ENCODE peak calls at places on chromosomes 6 and 20, in five cellular contexts. N is IMR-90, V is GM12878, F is K562, M is SK-N-SH. U is an unnamed sample.

GRCh38 chr6:168397011-168397410 is 44.0 kb upstream of the SMOC2 start:
- DNase-seq in F (no peak), V (no peak), N (no peak), M (no peak), U (no peak)

GRCh38 chr6:100346203-100346602 is 118.5 kb downstream of the SIM1 start:
- DNase-seq in N (peak), V (no peak), M (no peak), F (no peak), U (peak)

GRCh38 chr6:135535989-135536414 is 38.5 kb upstream of the AHI1 start:
- DNase-seq in N (peak), F (peak), M (peak), V (peak), U (peak)

GRCh38 chr6:44086931-44087574 is 40.2 kb downstream of the MRPL14 start:
- DNase-seq in M (peak), N (no peak), F (no peak), V (no peak), U (no peak)

GRCh38 chr6:26179675-26180074 is 92.4 kb downstream of the HFE start:
- DNase-seq in V (no peak), F (no peak), N (no peak), M (no peak), U (no peak)

GRCh38 chr6:101614774-101615173 is 221.3 kb downstream of the GRIK2 start:
- DNase-seq in M (no peak), V (no peak), N (peak), F (no peak), U (no peak)

GRCh38 chr6:164455835-164456234 is 853.6 kb downstream of the C6orf118 start:
- DNase-seq in N (no peak), F (no peak), V (no peak), M (no peak), U (no peak)

GRCh38 chr6:121436966-121437756 is 1.7 kb downstream of the GJA1 start:
- DNase-seq in V (no peak), F (no peak), N (peak), M (peak), U (peak)

GRCh38 chr20:21102691-21103311 is 3.4 kb downstream of the LINC00237 start:
- DNase-seq in M (peak), N (peak), V (no peak), F (no peak), U (no peak)

GRCh38 chr20:5557123-5557522 is 193.1 kb upstream of the SHLD1 start:
- DNase-seq in M (peak), V (peak), N (peak), F (peak), U (peak)

GRCh38 chr6:81362246-81362645 is 390.2 kb downstream of the TENT5A start:
- DNase-seq in V (no peak), F (no peak), N (peak), M (no peak), U (no peak)

GRCh38 chr6:130239755-130240154 is 17.0 kb upstream of the SAMD3 start:
- DNase-seq in M (no peak), V (no peak), F (no peak), N (no peak), U (no peak)

GRCh38 chr20:37346526-37347346 is 796 bp downstream of the SRC start:
- DNase-seq in V (no peak), M (peak), N (no peak), F (no peak), U (no peak)

GRCh38 chr6:8530775-8531435 is 95.6 kb upstream of the SLC35B3 start:
- DNase-seq in N (no peak), F (no peak), V (no peak), M (peak), U (no peak)

GRCh38 chr20:478949-479429 is 16.7 kb upstream of the TBC1D20 start:
- DNase-seq in V (no peak), N (peak), F (peak), M (peak), U (peak)

GRCh38 chr6:126721581-126722145 is 381.7 kb downstream of the CENPW start:
- DNase-seq in F (no peak), N (peak), M (no peak), V (no peak), U (no peak)

GRCh38 chr20:37423545-37423944 is 77.6 kb downstream of the SRC start:
- DNase-seq in M (no peak), V (no peak), F (no peak), N (no peak), U (no peak)

GRCh38 chr6:36545767-36546663 is 1.3 kb downstream of the STK38 start:
- DNase-seq in N (peak), F (no peak), M (peak), V (no peak), U (no peak)

GRCh38 chr20:13089950-13090469 is 81.2 kb downstream of the SPTLC3 start:
- DNase-seq in V (no peak), F (no peak), N (no peak), M (no peak), U (no peak)
- TF ChIP-seq USF2 in V (no peak), F (no peak), N (no peak), M (no peak), U (no peak)

GRCh38 chr6:14070457-14070856 is 47.1 kb upstream of the CD83 start:
- DNase-seq in V (no peak), F (no peak), M (no peak), N (no peak), U (no peak)

GRCh38 chr6:14072084-14072483 is 45.5 kb upstream of the CD83 start:
- DNase-seq in M (no peak), V (no peak), F (no peak), N (peak), U (no peak)

GRCh38 chr6:14077193-14077853 is 40.2 kb upstream of the CD83 start:
- DNase-seq in V (no peak), F (no peak), N (no peak), M (no peak), U (no peak)

GRCh38 chr6:14079433-14079832 is 38.1 kb upstream of the CD83 start:
- DNase-seq in F (no peak), N (peak), M (no peak), V (no peak), U (no peak)

GRCh38 chr6:14074723-14075503 is 42.7 kb upstream of the CD83 start:
- DNase-seq in V (no peak), N (peak), M (peak), F (no peak), U (no peak)
- H3K27ac ChIP-seq in V (peak), N (peak), M (peak), F (no peak), U (peak)

GRCh38 chr20:50415031-50415515 is 95.1 kb upstream of the PTPN1 start:
- DNase-seq in M (no peak), F (no peak), N (no peak), V (no peak), U (no peak)
- TF ChIP-seq RCOR1 in M (no peak), F (no peak), N (no peak), V (no peak), U (no peak)

GRCh38 chr20:32764000-32764960 is 2.1 kb downstream of the DNMT3B start:
- DNase-seq in M (no peak), N (no peak), F (peak), V (no peak), U (no peak)

GRCh38 chr20:32763202-32763999 is 1.2 kb downstream of the DNMT3B start:
- DNase-seq in F (peak), M (peak), V (no peak), N (no peak), U (no peak)

GRCh38 chr20:32761831-32762753 is at the start of gene DNMT3B:
- DNase-seq in N (peak), F (peak), M (peak), V (no peak), U (peak)

GRCh38 chr20:32762754-32763201 is 593 bp downstream of the DNMT3B start:
- DNase-seq in F (no peak), N (no peak), V (no peak), M (peak), U (no peak)

GRCh38 chr20:32761417-32761830 is 761 bp upstream of the DNMT3B start:
- DNase-seq in M (no peak), N (no peak), V (no peak), F (no peak), U (no peak)
- TF ChIP-seq USF2 in M (no peak), N (no peak), V (no peak), F (no peak), U (no peak)

DNA sequence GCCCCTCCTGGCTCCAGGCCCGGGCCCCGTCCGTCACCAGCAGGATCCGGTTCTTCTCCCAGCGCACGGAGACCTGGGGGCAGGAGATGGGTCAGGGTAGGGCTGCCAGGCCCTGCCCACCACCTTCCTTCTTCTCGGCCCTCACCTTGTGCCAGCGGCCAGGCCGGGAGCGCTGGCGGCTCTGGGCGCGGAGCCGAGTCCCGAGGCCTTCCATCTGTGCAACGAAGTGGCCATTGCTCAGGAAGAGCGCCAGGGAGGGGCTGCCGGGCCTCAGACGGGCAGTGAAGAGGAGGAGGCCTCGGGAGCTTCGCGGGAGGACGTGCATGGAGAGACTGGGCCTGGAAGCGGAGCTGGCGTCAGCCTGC is 7.9 kb downstream of the ADRM1 start:
- DNase-seq in F (no peak), M (no peak), V (no peak), N (no peak), U (no peak)
- H3K27ac ChIP-seq in F (no peak), M (no peak), V (no peak), N (no peak), U (peak)

DNA sequence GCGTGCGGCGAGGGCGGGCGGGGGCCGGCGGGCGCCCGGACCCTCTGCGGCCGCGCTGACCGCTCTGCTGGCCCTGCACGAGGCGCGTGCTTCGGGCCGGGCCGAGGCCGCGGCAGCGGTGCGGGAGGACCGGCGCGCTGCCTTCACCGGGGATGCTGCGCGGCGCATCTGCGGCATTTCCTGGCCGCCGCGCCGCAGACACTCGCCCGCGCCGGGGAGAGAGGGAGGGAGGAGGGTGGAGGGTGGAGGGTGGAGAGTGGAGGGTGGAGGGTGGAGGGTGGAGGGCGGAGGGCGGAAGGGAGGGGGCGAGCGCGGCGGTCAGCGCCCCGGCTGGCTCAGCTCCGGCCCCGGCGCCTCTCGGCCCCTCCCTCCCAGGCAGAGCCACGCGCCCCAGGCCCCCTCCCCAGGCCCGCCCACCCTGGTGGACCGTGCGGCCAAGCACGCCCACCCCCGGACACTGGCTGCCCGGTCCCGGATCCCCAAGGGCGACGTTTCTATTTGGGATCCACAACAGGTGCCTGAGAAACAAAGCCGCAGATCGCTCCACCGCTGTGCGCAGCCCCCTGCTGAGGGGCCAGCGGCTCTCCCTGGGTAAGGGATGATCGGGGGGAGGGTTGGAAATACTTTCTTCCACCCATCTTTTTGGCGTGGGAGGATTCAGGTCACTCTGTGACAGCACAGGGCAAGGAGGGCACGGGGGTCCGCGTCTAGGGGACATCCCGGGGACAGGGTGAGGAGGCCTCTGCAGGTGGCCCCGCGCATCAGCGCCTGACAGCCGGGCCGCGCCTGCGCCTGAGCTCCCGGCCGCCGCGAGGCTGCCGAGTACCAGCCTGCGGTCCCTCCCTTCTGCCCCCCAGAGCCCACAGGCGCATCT is 111.2 kb upstream of the BEND6 start:
- DNase-seq in V (peak), N (peak), M (peak), F (peak), U (peak)
- TF ChIP-seq RCOR1 in V (no peak), N (no peak), M (peak), F (no peak), U (no peak)

DNA sequence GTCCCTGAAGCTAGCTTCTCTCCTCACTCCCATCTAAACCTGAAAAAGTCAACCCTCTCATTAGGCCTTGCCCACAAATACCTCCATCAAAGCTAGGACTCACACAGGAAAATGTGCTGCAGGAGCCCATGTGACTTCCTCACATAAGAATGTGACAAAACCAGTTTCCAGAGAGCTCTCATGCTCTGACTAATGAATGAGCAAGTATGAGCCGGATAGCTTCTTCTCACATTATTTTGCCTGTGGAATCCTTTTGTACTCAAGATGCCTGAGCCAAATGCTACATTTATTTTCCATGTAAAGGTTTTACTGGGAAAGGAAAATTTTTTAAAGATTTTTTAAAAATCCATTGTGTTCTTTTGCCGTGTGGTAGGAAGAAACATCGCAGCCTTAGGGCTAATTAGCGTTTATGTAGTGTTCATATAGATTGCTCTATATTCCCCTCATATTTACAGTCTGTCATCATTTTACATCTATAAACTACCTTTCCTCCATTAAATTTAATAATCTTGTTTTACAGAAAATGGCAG is 68.6 kb upstream of the CCN6 start:
- DNase-seq in V (no peak), N (peak), M (no peak), F (no peak), U (no peak)
- TF ChIP-seq USF2 in V (no peak), N (peak), M (no peak), F (no peak), U (no peak)

GRCh38 chr20:31694842-31695593 is 27.6 kb downstream of the BCL2L1 start:
- DNase-seq in F (no peak), V (no peak), N (no peak), M (no peak), U (no peak)
- H3K27ac ChIP-seq in F (peak), V (no peak), N (peak), M (no peak), U (peak)

GRCh38 chr6:18148304-18149025 is 6.4 kb downstream of the TPMT start:
- DNase-seq in N (peak), M (no peak), V (no peak), F (peak), U (peak)
- TF ChIP-seq RCOR1 in N (no peak), M (no peak), V (no peak), F (peak), U (no peak)

GRCh38 chr6:111844376-111844775 is 28.9 kb downstream of the FYN start:
- DNase-seq in V (no peak), M (no peak), F (no peak), N (no peak), U (no peak)

GRCh38 chr6:111842271-111842822 is 30.9 kb downstream of the FYN start:
- DNase-seq in M (no peak), F (no peak), N (no peak), V (no peak), U (no peak)

GRCh38 chr6:111842891-111843290 is 30.4 kb downstream of the FYN start:
- DNase-seq in F (no peak), V (no peak), N (peak), M (no peak), U (no peak)

GRCh38 chr6:111844921-111845320 is 28.3 kb downstream of the FYN start:
- DNase-seq in N (no peak), F (no peak), V (no peak), M (no peak), U (no peak)

GRCh38 chr6:111843347-111844147 is 29.7 kb downstream of the FYN start:
- DNase-seq in M (no peak), V (no peak), N (no peak), F (peak), U (no peak)
- TF ChIP-seq USF2 in M (no peak), V (no peak), N (no peak), F (no peak), U (no peak)

U was measured in A549.